ENCODE peak calls at places on chromosomes 7 and 10, in eight cellular contexts. W is testis, J is esophagus squamous epithelium, S is heart left ventricle, C is tibial nerve, Y is stomach, G is H54, I is esophagus muscularis mucosa. F is an unnamed sample.

GRCh38 chr7:98531717-98532116 is 85.4 kb upstream of the NPTX2 start:
- DNase-seq in W (no peak), J (no peak), S (no peak), C (no peak), Y (no peak), G (no peak), I (no peak), F (no peak)

GRCh38 chr7:149281508-149282330 is 19.7 kb downstream of the ZNF783 start:
- DNase-seq in W (no peak), J (no peak), S (no peak), C (no peak), Y (no peak), G (no peak), I (no peak), F (no peak)

GRCh38 chr7:44189993-44190872 is 994 bp upstream of the GCK start:
- DNase-seq in W (no peak), J (no peak), S (no peak), C (no peak), Y (no peak), G (no peak), I (no peak), F (no peak)

GRCh38 chr10:119206603-119207366 is 586 bp upstream of the GRK5 start:
- DNase-seq in W (peak; percentile 73), J (peak; percentile 13), S (peak; percentile 88), C (peak; percentile 36), Y (peak; percentile 76), G (peak; percentile 50), I (peak; percentile 93), F (no peak)

GRCh38 chr7:144477348-144477747 is 73.9 kb upstream of the NOBOX start:
- DNase-seq in W (no peak), J (no peak), S (no peak), C (no peak), Y (no peak), G (no peak), I (no peak), F (no peak)

GRCh38 chr7:152751449-152752141 is 8.0 kb upstream of the ACTR3B start:
- DNase-seq in W (no peak), J (no peak), S (no peak), C (no peak), Y (no peak), G (no peak), I (no peak), F (no peak)

GRCh38 chr7:135855836-135856235 is 107.2 kb upstream of the FAM180A start:
- DNase-seq in W (no peak), J (no peak), S (no peak), C (no peak), Y (no peak), G (no peak), I (no peak), F (peak; percentile 79)

GRCh38 chr10:78986419-78986818 is 82.3 kb upstream of the ZMIZ1 start:
- DNase-seq in W (no peak), J (no peak), S (no peak), C (no peak), Y (no peak), G (no peak), I (no peak), F (no peak)

GRCh38 chr10:6593140-6593740 is 13.2 kb upstream of the PRKCQ start:
- DNase-seq in W (no peak), J (no peak), S (no peak), C (no peak), Y (no peak), G (no peak), I (no peak), F (no peak)

GRCh38 chr10:92552310-92552709 is 21.6 kb downstream of the IDE start:
- DNase-seq in W (no peak), J (no peak), S (no peak), C (no peak), Y (no peak), G (no peak), I (no peak), F (no peak)

GRCh38 chr10:92242910-92243671 is 47.8 kb downstream of the CPEB3 start:
- DNase-seq in W (peak; percentile 84), J (no peak), S (no peak), C (peak; percentile 38), Y (peak; percentile 61), G (peak; percentile 76), I (no peak), F (no peak)

GRCh38 chr7:87060288-87060537 is 759 bp upstream of the ELAPOR2 start:
- DNase-seq in W (no peak), J (no peak), S (no peak), C (no peak), Y (no peak), G (no peak), I (no peak), F (no peak)

GRCh38 chr10:34523017-34523767 is 291.9 kb downstream of the PARD3 start:
- DNase-seq in W (no peak), J (no peak), S (no peak), C (no peak), Y (no peak), G (no peak), I (no peak), F (no peak)

GRCh38 chr7:28052933-28053332 is 127.7 kb downstream of the JAZF1 start:
- DNase-seq in W (no peak), J (no peak), S (no peak), C (no peak), Y (no peak), G (no peak), I (no peak), F (no peak)

GRCh38 chr7:94618134-94618533 is 37.8 kb downstream of the SGCE start:
- DNase-seq in W (no peak), J (no peak), S (no peak), C (no peak), Y (no peak), G (no peak), I (no peak), F (no peak)

GRCh38 chr10:7193369-7193768 is 217.5 kb downstream of the SFMBT2 start:
- DNase-seq in W (no peak), J (no peak), S (no peak), C (no peak), Y (no peak), G (no peak), I (no peak), F (no peak)

GRCh38 chr7:41771717-41772116 is 68.8 kb upstream of the INHBA start:
- DNase-seq in W (no peak), J (no peak), S (no peak), C (no peak), Y (no peak), G (no peak), I (no peak), F (no peak)

GRCh38 chr10:48523212-48523819 is 81.6 kb downstream of the ARHGAP22 start:
- DNase-seq in W (peak; percentile 71), J (no peak), S (peak; percentile 83), C (no peak), Y (peak; percentile 24), G (peak; percentile 88), I (no peak), F (no peak)

DNA sequence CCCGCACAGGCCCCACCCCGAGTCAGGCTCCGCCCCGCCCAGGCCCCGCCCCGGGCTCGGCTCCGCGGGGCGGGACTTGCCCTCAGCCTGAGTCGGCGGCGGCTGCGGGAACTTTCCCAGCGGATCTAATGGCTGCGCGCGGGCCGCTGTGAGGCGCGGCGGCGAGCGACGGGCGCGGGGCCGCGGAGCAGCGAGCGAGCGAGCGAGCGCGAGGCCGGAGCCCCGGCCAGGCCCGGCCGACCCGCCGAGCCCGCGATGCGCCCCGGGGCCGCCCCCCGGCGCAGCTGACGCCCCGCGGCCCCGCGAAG is at the start of gene INPP5A:
- DNase-seq in W (no peak), J (no peak), S (no peak), C (no peak), Y (no peak), G (no peak), I (no peak), F (no peak)
- TF ChIP-seq POLR2A in W (peak; percentile 31), J (no peak), S (peak; percentile 71), C (peak; percentile 80), Y (no peak), G (peak; percentile 68), I (no peak), F (no peak)

GRCh38 chr10:114819313-114819712 is 2.3 kb upstream of the FHIP2A start:
- DNase-seq in W (no peak), J (no peak), S (no peak), C (no peak), Y (no peak), G (no peak), I (no peak), F (no peak)

GRCh38 chr10:114821915-114822770 is 563 bp downstream of the FHIP2A start:
- DNase-seq in W (peak; percentile 53), J (no peak), S (peak; percentile 72), C (peak; percentile 31), Y (peak; percentile 46), G (no peak), I (no peak), F (no peak)

GRCh38 chr10:114824396-114824795 is 2.8 kb downstream of the FHIP2A start:
- DNase-seq in W (no peak), J (no peak), S (no peak), C (no peak), Y (no peak), G (no peak), I (no peak), F (no peak)

GRCh38 chr10:114822771-114823463 is 1.3 kb downstream of the FHIP2A start:
- DNase-seq in W (no peak), J (no peak), S (no peak), C (no peak), Y (no peak), G (no peak), I (no peak), F (no peak)

GRCh38 chr10:114821293-114821914 is at the start of gene FHIP2A:
- DNase-seq in W (peak; percentile 78), J (peak; percentile 6), S (peak; percentile 91), C (peak; percentile 69), Y (peak; percentile 82), G (peak; percentile 71), I (no peak), F (no peak)
- TF ChIP-seq POLR2A in W (no peak), J (no peak), S (peak; percentile 53), C (peak; percentile 26), Y (no peak), G (peak; percentile 62), I (no peak), F (no peak)

GRCh38 chr10:104327745-104328635 is 10.3 kb downstream of the ITPRIP start:
- DNase-seq in W (peak; percentile 76), J (no peak), S (no peak), C (no peak), Y (no peak), G (peak; percentile 67), I (no peak), F (no peak)
- TF ChIP-seq POLR2A in W (no peak), J (no peak), S (no peak), C (no peak), Y (no peak), G (peak; percentile 31), I (no peak), F (no peak)

DNA sequence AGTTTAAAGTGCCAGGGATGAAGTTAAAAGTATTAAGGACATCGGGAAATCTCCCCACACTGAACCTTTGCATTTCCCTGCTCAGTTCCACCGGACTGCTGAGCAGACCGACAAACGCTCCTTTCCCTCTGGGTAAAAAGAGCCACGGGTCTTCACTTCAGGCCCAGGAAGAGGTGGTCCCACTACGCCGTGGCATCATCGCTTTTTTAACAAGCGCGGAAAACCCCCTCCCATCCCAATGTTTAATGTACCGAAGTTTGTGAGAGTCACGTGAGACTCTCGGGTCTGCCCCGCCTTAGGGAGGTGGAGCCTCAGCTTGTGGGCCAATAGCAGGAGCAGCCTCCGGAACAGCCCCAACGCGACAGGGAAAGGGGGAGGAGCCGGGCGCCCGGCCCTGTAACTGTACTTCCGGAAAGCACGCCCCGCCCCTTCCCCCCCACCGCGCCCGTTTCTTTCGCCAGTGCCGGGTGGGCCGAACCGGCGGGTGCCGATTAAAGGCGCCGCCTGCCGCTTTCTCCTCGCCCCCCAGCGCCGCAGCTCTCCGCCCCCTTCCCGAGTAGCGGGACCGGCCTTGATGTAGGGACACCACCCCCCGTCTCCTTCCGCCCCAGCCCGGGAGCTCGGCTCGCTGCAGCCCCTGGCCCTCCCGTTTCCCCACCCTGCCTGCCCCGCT is 2.3 kb upstream of the TRIM8 start:
- DNase-seq in W (peak; percentile 99), J (peak; percentile 93), S (peak; percentile 99), C (peak; percentile 98), Y (peak; percentile 99), G (peak; percentile 87), I (peak; percentile 100), F (peak; percentile 99)
- TF ChIP-seq POLR2A in W (peak; percentile 74), J (no peak), S (peak; percentile 89), C (peak; percentile 93), Y (peak; percentile 54), G (peak; percentile 64), I (peak; percentile 87), F (no peak)